ENCODE peak calls at places on chromosomes 3 and 15, in ten cellular contexts. D is astrocyte, P is hepatocyte, C is left ventricle myocardium inferior, U is AG04449, S is tibial artery, V is fibroblast of pulmonary artery, O is Panc1, A is neural progenitor cell, Q is uterus. E is an unnamed sample.

GRCh38 chr3:171464462-171464861 is 4.3 kb upstream of the TNIK start:
- DNase-seq in D (no peak), P (no peak), C (no peak), U (no peak), S (no peak), V (no peak), O (no peak), A (no peak), Q (no peak), E (no peak)

GRCh38 chr15:75573001-75573400 is 6.1 kb downstream of the PTPN9 start:
- DNase-seq in D (peak), P (peak), C (no peak), U (no peak), S (no peak), V (peak), O (no peak), A (no peak), Q (no peak), E (peak)

GRCh38 chr3:162525052-162525451 is 1028.4 kb downstream of the OTOL1 start:
- DNase-seq in D (peak), P (peak), C (no peak), U (peak), S (no peak), V (peak), O (no peak), A (no peak), Q (no peak), E (peak)

GRCh38 chr3:12766541-12766940 is 7.5 kb upstream of the TMEM40 start:
- DNase-seq in D (no peak), P (no peak), C (no peak), U (no peak), S (no peak), V (no peak), O (no peak), A (no peak), Q (no peak), E (no peak)

GRCh38 chr3:100556656-100557310 is 52.6 kb upstream of the ADGRG7 start:
- DNase-seq in D (peak), P (no peak), C (no peak), U (no peak), S (peak), V (peak), O (no peak), A (no peak), Q (no peak), E (peak)

GRCh38 chr15:70426065-70426821 is 328.5 kb upstream of the TLE3 start:
- DNase-seq in D (peak), P (no peak), C (no peak), U (no peak), S (no peak), V (no peak), O (peak), A (no peak), Q (no peak), E (peak)

GRCh38 chr3:67384790-67385397 is 269.5 kb downstream of the SUCLG2 start:
- DNase-seq in D (peak), P (peak), C (no peak), U (no peak), S (no peak), V (peak), O (no peak), A (peak), Q (no peak), E (peak)

GRCh38 chr3:117885046-117885445 is 1149.6 kb downstream of the IGSF11 start:
- DNase-seq in D (no peak), P (no peak), C (no peak), U (no peak), S (peak), V (peak), O (no peak), A (no peak), Q (no peak), E (no peak)

GRCh38 chr15:57892181-57892580 is 173.3 kb downstream of the ALDH1A2 start:
- DNase-seq in D (no peak), P (no peak), C (no peak), U (no peak), S (no peak), V (peak), O (no peak), A (no peak), Q (no peak), E (peak)

GRCh38 chr3:138774529-138775253 is 60.0 kb downstream of the PIK3CB start:
- DNase-seq in D (peak), P (peak), C (no peak), U (peak), S (peak), V (peak), O (peak), A (no peak), Q (peak), E (peak)

GRCh38 chr3:139216958-139217357 is 126.9 kb upstream of the MRPS22 start:
- DNase-seq in D (no peak), P (no peak), C (no peak), U (no peak), S (no peak), V (no peak), O (no peak), A (no peak), Q (no peak), E (no peak)

GRCh38 chr3:172082269-172082668 is 42.9 kb downstream of the FNDC3B start:
- DNase-seq in D (peak), P (peak), C (no peak), U (peak), S (peak), V (peak), O (no peak), A (no peak), Q (peak), E (peak)

GRCh38 chr15:100879461-100880138 is at the start of gene ALDH1A3:
- DNase-seq in D (peak), P (no peak), C (peak), U (no peak), S (no peak), V (peak), O (no peak), A (peak), Q (peak), E (peak)

GRCh38 chr3:8668216-8668615 is 23.6 kb upstream of the SSUH2 start:
- DNase-seq in D (no peak), P (no peak), C (no peak), U (no peak), S (no peak), V (no peak), O (no peak), A (no peak), Q (no peak), E (no peak)

GRCh38 chr3:25831578-25831977 is 41.7 kb downstream of the OXSM start:
- DNase-seq in D (peak), P (peak), C (no peak), U (no peak), S (no peak), V (peak), O (no peak), A (peak), Q (no peak), E (peak)

GRCh38 chr3:72830452-72831217 is 17.6 kb downstream of the SHQ1 start:
- DNase-seq in D (peak), P (no peak), C (no peak), U (no peak), S (no peak), V (peak), O (no peak), A (no peak), Q (no peak), E (no peak)

DNA sequence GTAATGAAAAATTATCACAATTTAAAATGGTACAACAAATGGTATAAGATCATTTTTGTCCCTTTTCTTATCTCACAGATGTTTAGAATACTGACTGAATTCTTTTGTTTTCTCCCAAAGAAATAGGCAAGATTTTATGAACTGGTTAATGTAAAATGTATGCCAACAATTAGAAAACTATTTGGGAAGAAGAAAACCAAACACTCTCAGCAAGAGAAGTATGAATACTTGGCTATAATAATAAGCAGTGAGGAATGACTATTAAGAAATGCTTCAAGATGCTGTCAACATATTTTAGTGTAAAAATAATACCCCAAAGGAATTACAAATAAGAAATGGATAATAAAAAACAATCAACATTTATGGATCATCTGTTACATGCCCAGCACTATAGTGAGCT is 18.5 kb downstream of the SHQ1 start:
- DNase-seq in D (peak), P (no peak), C (no peak), U (no peak), S (no peak), V (no peak), O (no peak), A (no peak), Q (no peak), E (peak)
- H3K4me3 ChIP-seq in D (no peak), P (no peak), C (no peak), U (no peak), S (no peak), V (no peak), O (no peak), A (no peak), Q (no peak), E (no peak)

DNA sequence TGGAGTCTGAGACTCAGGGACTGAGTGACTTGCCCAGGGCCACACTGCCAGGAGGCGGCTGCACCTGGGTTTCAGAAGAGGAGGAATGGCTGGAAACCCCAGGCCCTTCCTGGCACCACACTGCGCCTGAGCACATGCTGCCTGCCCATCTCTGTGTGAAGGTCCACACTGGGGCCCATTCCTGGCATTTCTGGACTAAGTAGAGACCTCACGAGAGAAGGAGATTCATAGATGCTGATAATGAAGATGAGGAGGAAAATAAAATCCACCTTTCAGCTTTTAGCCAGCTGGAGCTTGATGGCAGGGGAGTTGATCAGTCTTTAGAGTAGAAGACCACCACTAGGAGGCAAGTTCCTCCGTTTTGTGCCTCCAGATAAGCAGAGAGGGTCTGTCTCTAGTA is 40.2 kb upstream of the TF start:
- DNase-seq in D (no peak), P (no peak), C (no peak), U (no peak), S (no peak), V (no peak), O (no peak), A (no peak), Q (no peak), E (no peak)
- TF ChIP-seq CTCF in D (no peak), P (no peak), C (no peak), U (no peak), S (no peak), V (no peak), O (no peak), A (no peak), Q (no peak), E (no peak)

DNA sequence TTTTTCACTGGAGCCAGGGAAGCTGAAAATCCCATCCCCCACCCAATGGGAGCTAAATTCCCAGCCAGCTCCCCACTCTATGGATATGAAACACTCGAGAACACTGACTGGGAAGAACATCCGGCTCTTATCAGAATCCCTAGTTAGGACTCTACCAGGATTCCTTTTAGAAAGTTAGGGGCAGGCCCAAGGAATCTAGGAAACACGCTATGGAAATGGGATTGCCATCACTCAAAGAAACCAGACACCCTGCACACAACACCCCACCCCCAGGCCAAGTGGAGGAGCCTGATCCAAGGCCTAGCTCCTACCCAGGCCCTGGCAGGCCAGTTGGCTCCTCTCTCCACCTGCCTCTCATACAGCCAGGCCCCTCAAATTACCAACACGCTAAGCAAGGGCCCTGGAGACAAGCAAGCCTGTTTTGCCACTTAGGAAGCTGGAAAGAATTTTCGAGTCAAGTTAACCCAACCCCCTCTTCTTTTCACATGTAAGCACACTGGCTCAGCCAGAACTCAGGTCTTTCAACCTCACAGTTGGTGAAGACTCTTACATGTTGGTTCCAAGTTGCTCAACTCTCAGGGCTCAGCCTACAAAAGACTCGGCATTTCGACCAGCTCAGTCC is 75.5 kb downstream of the RBPMS2 start:
- DNase-seq in D (peak), P (peak), C (peak), U (no peak), S (peak), V (peak), O (no peak), A (peak), Q (peak), E (peak)
- H3K4me3 ChIP-seq in D (peak), P (no peak), C (peak), U (peak), S (peak), V (peak), O (no peak), A (peak), Q (no peak), E (peak)

DNA sequence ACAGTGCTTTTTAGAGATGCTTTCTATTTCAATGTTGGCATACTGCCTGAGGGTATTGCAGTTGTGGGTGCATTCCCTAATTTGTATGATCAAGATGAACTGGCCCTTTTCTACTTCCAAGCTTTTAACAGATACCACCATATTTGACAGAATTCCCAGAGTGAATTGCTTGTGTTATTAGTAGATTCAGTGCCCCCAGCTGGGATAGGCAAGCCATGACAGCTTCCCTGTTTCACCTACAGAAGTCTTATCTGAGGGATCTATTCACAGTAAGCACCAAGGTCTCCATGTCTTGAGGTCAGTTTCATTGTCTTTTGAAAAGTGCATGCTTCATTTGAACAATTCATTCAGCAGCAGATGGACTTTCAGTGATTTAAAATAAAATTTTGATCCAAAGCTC is 68.8 kb upstream of the GOLGA6B start:
- DNase-seq in D (peak), P (no peak), C (no peak), U (no peak), S (no peak), V (peak), O (no peak), A (no peak), Q (no peak), E (peak)
- TF ChIP-seq CTCF in D (peak), P (peak), C (peak), U (no peak), S (no peak), V (peak), O (peak), A (no peak), Q (no peak), E (peak)

GRCh38 chr3:134375542-134376384 is 1.5 kb upstream of the AMOTL2 start:
- DNase-seq in D (no peak), P (peak), C (no peak), U (no peak), S (peak), V (no peak), O (no peak), A (no peak), Q (no peak), E (no peak)
- H3K4me3 ChIP-seq in D (no peak), P (no peak), C (peak), U (no peak), S (no peak), V (no peak), O (no peak), A (peak), Q (no peak), E (no peak)

DNA sequence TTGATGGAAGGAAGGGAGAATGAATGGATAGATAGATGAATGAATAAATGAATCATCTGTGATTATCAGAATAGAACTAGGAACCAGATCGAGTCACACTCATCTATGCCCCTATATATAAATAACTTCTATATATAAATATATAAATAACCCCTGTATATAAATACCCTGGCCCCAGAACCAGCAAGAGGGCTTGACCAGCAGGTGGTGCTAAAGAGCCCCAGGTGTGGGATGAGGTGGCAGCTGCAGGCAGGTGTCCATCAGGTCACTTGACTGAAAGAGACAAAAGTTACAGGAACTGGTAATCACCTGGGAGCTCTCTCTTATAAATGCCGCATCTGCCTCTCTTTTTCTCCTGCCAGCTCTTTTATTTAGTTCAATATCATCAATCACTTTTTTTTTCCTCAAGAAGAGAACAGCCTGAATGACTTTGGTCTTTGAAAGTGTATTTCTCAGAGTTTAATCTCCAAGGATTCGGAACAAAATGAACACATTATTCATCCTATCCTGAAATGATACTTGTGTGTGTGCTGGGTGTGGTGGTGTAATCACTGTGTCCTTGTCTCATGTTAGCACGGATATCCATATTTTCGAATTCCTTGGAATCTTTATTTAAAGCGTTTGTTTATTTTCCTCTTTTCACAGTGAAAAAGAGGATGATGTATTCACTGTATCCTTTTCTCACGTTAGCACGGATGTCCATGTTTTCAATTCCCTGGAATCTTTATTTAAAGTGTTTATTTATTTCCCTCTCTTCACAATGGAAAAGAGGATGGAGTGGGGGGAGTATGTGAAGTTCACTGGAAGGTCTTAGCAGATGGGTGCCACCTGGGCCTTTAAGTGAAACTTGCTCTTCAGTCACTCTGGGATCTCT is 35.4 kb upstream of the ATG7 start:
- DNase-seq in D (peak), P (peak), C (peak), U (no peak), S (peak), V (peak), O (peak), A (peak), Q (peak), E (peak)
- TF ChIP-seq CTCF in D (peak), P (peak), C (peak), U (peak), S (peak), V (peak), O (peak), A (peak), Q (peak), E (peak)

E was measured in fibroblast of villous mesenchyme.